ENCODE peak calls at places on chromosomes 5 and 9, in seven cellular contexts. V is GM23338, F is HCT116, P is transverse colon, G is H1, J is breast epithelium, I is SK-N-SH. A is an unnamed sample. For H3K4me1, the result is how much of the 10 kb centered on the place peaks cover.

GRCh38 chr9:79346350-79347020 is 225.3 kb upstream of the TLE4 start:
- DNase-seq in V (no peak), I (no peak), P (no peak), F (no peak), G (no peak), J (no peak), A (no peak)

GRCh38 chr9:120936764-120937122 is 10.1 kb upstream of the TRAF1 start:
- DNase-seq in G (no peak), I (no peak), P (no peak), J (no peak), F (no peak), V (no peak), A (no peak)

GRCh38 chr5:31232273-31232888 is 38.9 kb downstream of the CDH6 start:
- DNase-seq in I (peak), J (no peak), F (peak), V (peak), G (no peak), P (no peak), A (no peak)

GRCh38 chr5:179668404-179668803 is 12.4 kb downstream of the CBY3 start:
- DNase-seq in I (peak), P (peak), V (peak), F (peak), G (peak), J (no peak), A (no peak)

GRCh38 chr9:84238652-84239051 is 101.9 kb downstream of the SLC28A3 start:
- DNase-seq in J (no peak), G (peak), P (no peak), I (no peak), V (no peak), F (peak), A (no peak)

GRCh38 chr9:121902483-121903135 is 190.5 kb downstream of the TTLL11 start:
- DNase-seq in I (peak), P (no peak), V (no peak), J (no peak), G (no peak), F (no peak), A (no peak)

GRCh38 chr9:122991370-122991830 is 42.1 kb upstream of the GPR21 start:
- DNase-seq in G (no peak), F (peak), P (no peak), I (peak), J (no peak), V (peak), A (no peak)

GRCh38 chr5:108707145-108707544 is 40.6 kb upstream of the FER start:
- DNase-seq in P (no peak), V (no peak), G (no peak), F (no peak), I (no peak), J (no peak), A (no peak)

GRCh38 chr5:176440932-176441706 is 7.1 kb upstream of the FAF2 start:
- DNase-seq in J (no peak), I (no peak), G (no peak), F (no peak), P (no peak), V (no peak), A (no peak)

GRCh38 chr5:176446884-176447537 is 1.2 kb upstream of the FAF2 start:
- DNase-seq in F (no peak), I (no peak), P (peak), V (peak), G (no peak), J (no peak), A (peak)

GRCh38 chr9:90044710-90045151 is 439.9 kb downstream of the GADD45G start:
- DNase-seq in P (no peak), G (peak), J (no peak), I (no peak), F (peak), V (no peak), A (no peak)

GRCh38 chr5:128099944-128100343 is 16.4 kb downstream of the SLC12A2 start:
- DNase-seq in G (no peak), V (no peak), I (no peak), F (no peak), J (no peak), P (no peak), A (no peak)

DNA sequence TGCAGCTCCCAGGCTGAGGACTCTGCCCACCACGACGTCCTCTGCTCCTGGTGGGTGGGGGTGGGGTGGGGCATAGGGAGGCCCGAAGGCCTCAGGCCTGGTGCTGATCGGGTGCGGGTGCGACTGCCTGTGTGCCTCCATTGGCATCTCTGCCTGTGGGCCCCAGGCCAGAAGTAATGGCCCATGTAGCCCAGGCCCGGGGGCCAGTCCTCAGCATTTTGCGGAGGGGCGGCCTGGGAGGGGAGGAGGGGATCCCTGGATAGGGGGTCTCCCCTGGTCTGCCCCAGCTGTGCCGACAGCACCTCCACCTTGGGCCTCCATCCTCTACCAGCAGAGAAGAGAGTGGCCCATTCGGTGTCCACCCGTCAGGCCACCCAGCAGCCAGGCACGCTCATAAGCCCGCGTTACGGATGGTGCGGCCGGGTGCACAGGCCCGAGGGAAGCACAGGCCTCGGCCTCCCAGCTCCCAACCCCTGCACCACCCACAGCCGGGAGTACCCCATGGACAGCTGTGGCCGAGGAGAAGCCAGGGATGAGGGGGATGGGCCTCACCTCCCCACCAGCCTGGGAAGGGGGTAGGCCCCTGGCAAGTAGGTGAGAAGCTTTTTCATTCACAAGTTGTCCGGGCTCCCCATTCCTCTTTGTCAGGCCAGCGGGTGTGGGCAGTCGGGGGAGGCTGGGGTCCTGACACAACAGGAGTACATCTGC is 1.8 kb upstream of the NOTCH1 start:
- DNase-seq in G (no peak), P (no peak), J (no peak), V (no peak), I (no peak), F (no peak), A (no peak)
- H3K4me1 ChIP-seq in G (under half), P (half or more), J (under half), V (under half), I (under half), F (half or more), A (half or more)

DNA sequence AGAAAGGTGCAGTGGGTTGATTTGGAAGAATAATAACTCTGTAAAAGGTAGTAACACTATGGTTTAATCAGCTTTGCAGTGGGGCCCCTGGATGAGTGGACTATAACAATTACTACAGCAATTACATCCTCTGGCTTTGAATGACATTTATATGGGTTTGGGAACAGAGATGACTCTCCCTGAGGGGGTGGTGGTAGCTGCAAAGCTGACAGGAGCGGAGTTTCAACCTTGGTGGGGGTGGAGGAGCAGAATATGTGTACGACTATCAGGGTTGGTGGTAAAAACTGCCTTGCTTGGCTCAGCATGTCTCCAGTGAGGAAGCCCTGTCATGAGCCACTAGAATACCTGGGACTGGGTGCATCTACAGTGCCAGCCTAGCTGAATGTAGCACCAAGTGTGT is 28.3 kb upstream of the NR3C1 start:
- DNase-seq in F (no peak), V (no peak), I (no peak), J (no peak), G (no peak), P (no peak), A (no peak)
- H3K4me3 ChIP-seq in F (no peak), V (no peak), I (no peak), J (no peak), G (no peak), P (no peak), A (no peak)

GRCh38 chr5:159877894-159878448 is 38.3 kb upstream of the ADRA1B start:
- DNase-seq in F (no peak), P (peak), J (no peak), I (no peak), V (no peak), G (no peak), A (no peak)

GRCh38 chr5:159877087-159877486 is 39.2 kb upstream of the ADRA1B start:
- DNase-seq in P (no peak), I (no peak), V (no peak), F (no peak), J (no peak), G (no peak), A (no peak)

GRCh38 chr5:159883522-159883950 is 32.7 kb upstream of the ADRA1B start:
- DNase-seq in J (no peak), I (no peak), G (no peak), P (no peak), V (no peak), F (no peak), A (no peak)

GRCh38 chr5:159880676-159881075 is 35.6 kb upstream of the ADRA1B start:
- DNase-seq in P (no peak), G (no peak), I (no peak), V (no peak), J (no peak), F (no peak), A (no peak)

DNA sequence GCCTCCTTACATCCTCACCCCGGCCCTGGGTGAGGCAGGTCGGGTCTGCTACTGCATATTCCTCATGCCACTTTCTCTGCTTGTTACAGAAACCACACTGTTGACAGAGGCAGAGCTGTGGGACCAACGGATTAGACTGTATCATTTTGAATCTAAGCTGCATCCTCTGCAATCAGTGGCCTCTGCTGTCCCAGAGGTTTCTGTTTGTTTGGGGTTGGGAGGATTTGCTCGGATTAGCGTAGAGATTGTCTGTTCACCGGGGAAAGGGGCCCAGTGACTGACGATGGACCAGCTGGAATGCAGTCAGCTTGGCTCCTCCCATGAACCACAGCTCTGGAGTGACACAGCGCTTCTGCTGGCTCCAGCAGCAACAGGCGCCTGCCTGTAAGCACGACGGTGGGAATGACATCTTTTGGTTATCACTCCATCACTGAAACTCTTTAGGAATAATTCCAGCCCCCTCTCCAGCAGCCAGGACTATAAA is 37.3 kb upstream of the ADRA1B start:
- DNase-seq in P (peak), G (peak), J (no peak), V (peak), I (peak), F (no peak), A (no peak)
- TF ChIP-seq POLR2AphosphoS5 in P (peak), G (no peak), J (no peak), V (no peak), I (no peak), F (no peak), A (peak)

GRCh38 chr9:131289301-131290038 is at the start of gene PLPP7:
- DNase-seq in I (peak), J (no peak), P (peak), F (no peak), G (peak), V (peak), A (no peak)

GRCh38 chr9:131290039-131290766 is 680 bp downstream of the PLPP7 start:
- DNase-seq in V (no peak), F (no peak), G (no peak), J (no peak), P (no peak), I (peak), A (no peak)

GRCh38 chr9:131290767-131291370 is 1.3 kb downstream of the PLPP7 start:
- DNase-seq in V (no peak), I (no peak), P (no peak), J (no peak), F (no peak), G (no peak), A (no peak)

GRCh38 chr9:131287366-131287765 is 2.2 kb upstream of the PLPP7 start:
- DNase-seq in V (no peak), P (no peak), F (no peak), J (no peak), G (peak), I (no peak), A (no peak)

DNA sequence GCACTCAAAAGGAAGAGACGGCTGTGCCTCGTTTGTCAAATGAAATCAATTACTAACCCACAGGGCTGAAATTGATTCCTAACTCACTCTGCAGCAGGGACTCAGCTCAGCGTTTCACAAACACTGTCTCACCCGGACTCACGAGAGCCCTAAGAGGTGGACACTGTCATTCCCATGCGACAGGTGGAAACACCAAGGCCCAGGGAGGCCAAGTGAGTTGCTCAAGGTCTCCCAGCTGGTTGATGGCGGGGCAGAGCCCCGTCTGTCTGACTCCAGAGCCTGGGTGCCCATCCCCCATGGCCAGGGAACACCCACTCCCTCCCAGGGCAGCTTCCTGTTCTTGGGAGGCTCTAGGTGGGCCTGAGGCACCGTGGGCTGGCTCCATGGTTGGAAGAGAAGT is 1.3 kb upstream of the PLPP7 start:
- DNase-seq in V (no peak), I (no peak), G (no peak), F (no peak), P (no peak), J (no peak), A (no peak)
- H3K4me1 ChIP-seq in V (under half), I (under half), G (under half), F (under half), P (under half), J (under half), A (under half)

GRCh38 chr9:35366627-35367026 is 123.3 kb upstream of the RUSC2 start:
- DNase-seq in P (no peak), G (no peak), F (no peak), V (no peak), J (no peak), I (no peak), A (no peak)

GRCh38 chr9:35370241-35370640 is 119.7 kb upstream of the RUSC2 start:
- DNase-seq in V (no peak), G (no peak), J (no peak), I (no peak), P (no peak), F (no peak), A (no peak)

GRCh38 chr9:35364817-35365585 is 124.9 kb upstream of the RUSC2 start:
- DNase-seq in I (no peak), J (no peak), P (no peak), V (no peak), G (no peak), F (no peak), A (no peak)

GRCh38 chr9:35367451-35367850 is 122.5 kb upstream of the RUSC2 start:
- DNase-seq in F (no peak), J (no peak), P (no peak), V (no peak), G (no peak), I (no peak), A (no peak)
- H3K4me3 ChIP-seq in F (no peak), J (no peak), P (no peak), V (no peak), G (no peak), I (no peak), A (no peak)